ENCODE peak calls at places on chromosomes 11 and 22, in nine cellular contexts. U, A, L, Z, J, Q, E, N and M are unnamed samples. For H3K4me1 and H3K9me3, the result is how much of the 10 kb centered on the place peaks cover.

GRCh38 chr11:84558085-84558905 is 1068.8 kb downstream of the DLG2 start:
- DNase-seq in J (no peak), Q (no peak), U (peak), N (no peak), L (peak), A (peak), Z (no peak), E (no peak), M (no peak)

GRCh38 chr11:120029321-120029720 is 108.6 kb downstream of the TRIM29 start:
- DNase-seq in N (no peak), J (peak), E (no peak), A (no peak), L (no peak), Z (no peak), U (no peak), Q (no peak), M (no peak)

GRCh38 chr11:65021509-65021908 is 5.7 kb upstream of the SNX15 start:
- DNase-seq in Z (no peak), J (no peak), U (no peak), A (no peak), N (no peak), E (no peak), L (no peak), Q (no peak), M (no peak)

GRCh38 chr11:58742981-58743880 is 11.5 kb upstream of the GLYAT start:
- DNase-seq in E (no peak), A (no peak), N (no peak), Q (no peak), L (no peak), Z (no peak), U (no peak), J (no peak), M (no peak)

GRCh38 chr11:6156628-6157367 is 13.3 kb downstream of the OR52B2 start:
- DNase-seq in U (no peak), E (no peak), L (peak), Q (no peak), N (no peak), Z (no peak), J (no peak), A (no peak), M (no peak)

GRCh38 chr11:78050964-78051831 is 12.5 kb upstream of the THRSP start:
- DNase-seq in E (no peak), U (no peak), A (peak), Q (no peak), L (peak), J (no peak), Z (no peak), N (no peak), M (no peak)

GRCh38 chr22:19634576-19634975 is 79.7 kb upstream of the SEPTIN5 start:
- DNase-seq in Z (no peak), Q (no peak), A (no peak), J (no peak), E (no peak), N (no peak), L (no peak), U (peak), M (no peak)

GRCh38 chr22:45497746-45498145 is 4.9 kb upstream of the FBLN1 start:
- DNase-seq in A (peak), Z (no peak), U (no peak), E (no peak), N (no peak), L (no peak), J (no peak), Q (no peak), M (no peak)

GRCh38 chr22:47166446-47167016 is 404.1 kb downstream of the TBC1D22A start:
- DNase-seq in A (no peak), J (no peak), E (no peak), U (no peak), Q (peak), L (no peak), Z (peak), N (peak), M (no peak)

GRCh38 chr22:30333707-30334087 is 7.0 kb upstream of the TBC1D10A start:
- DNase-seq in U (no peak), Z (no peak), A (no peak), J (no peak), E (no peak), N (no peak), L (no peak), Q (no peak), M (no peak)

GRCh38 chr11:108199446-108200321 is 22.8 kb downstream of the NPAT start:
- DNase-seq in U (no peak), N (peak), A (peak), Z (no peak), Q (no peak), J (no peak), L (peak), E (peak), M (no peak)

GRCh38 chr11:60570970-60571369 is 55.8 kb downstream of the MS4A13 start:
- DNase-seq in N (no peak), J (no peak), Q (no peak), Z (no peak), U (no peak), A (no peak), E (no peak), L (no peak), M (no peak)

GRCh38 chr11:121466063-121466794 is 13.5 kb upstream of the SORL1-AS1 start:
- DNase-seq in A (peak), J (peak), Q (peak), N (peak), E (no peak), U (peak), L (peak), Z (peak), M (no peak)

GRCh38 chr22:41563051-41563711 is 2.4 kb downstream of the CSDC2 start:
- DNase-seq in J (no peak), Q (no peak), A (peak), N (no peak), E (no peak), U (no peak), L (peak), Z (no peak), M (no peak)

GRCh38 chr22:34437140-34437539 is 516.9 kb upstream of the LARGE1 start:
- DNase-seq in E (no peak), Z (no peak), N (no peak), U (no peak), Q (no peak), A (no peak), L (no peak), J (no peak), M (no peak)

GRCh38 chr22:29309332-29310064 is 3.0 kb downstream of the GAS2L1 start:
- DNase-seq in U (peak), E (no peak), Z (no peak), N (no peak), A (no peak), Q (no peak), J (no peak), L (peak), M (no peak)

GRCh38 chr11:129279326-129280026 is 87.4 kb upstream of the ARHGAP32 start:
- DNase-seq in A (peak), E (peak), Q (peak), U (peak), Z (peak), J (no peak), L (peak), N (peak), M (peak)

GRCh38 chr11:123137496-123138270 is 57.4 kb downstream of the CLMP start:
- DNase-seq in Z (peak), J (no peak), Q (peak), A (peak), L (peak), E (no peak), U (peak), N (peak), M (no peak)

GRCh38 chr11:91869751-91870150 is 354.9 kb upstream of the FAT3 start:
- DNase-seq in Q (no peak), L (no peak), A (peak), U (no peak), E (no peak), Z (no peak), N (no peak), J (no peak), M (no peak)

GRCh38 chr11:119885861-119886567 is 157.0 kb upstream of the NECTIN1 start:
- DNase-seq in N (no peak), U (no peak), L (no peak), A (no peak), Z (no peak), Q (no peak), E (no peak), J (no peak), M (no peak)

GRCh38 chr11:74672956-74673895 is 58.0 kb downstream of the CHRDL2 start:
- DNase-seq in U (peak), J (peak), Q (peak), A (peak), E (no peak), N (peak), L (peak), Z (no peak), M (no peak)

GRCh38 chr22:38523479-38523878 is 17.4 kb upstream of the DDX17 start:
- DNase-seq in L (no peak), Z (no peak), N (no peak), Q (no peak), A (no peak), J (no peak), E (no peak), U (no peak), M (no peak)

GRCh38 chr11:133930767-133931448 is 25.9 kb downstream of the IGSF9B start:
- DNase-seq in U (no peak), E (no peak), Q (no peak), J (no peak), Z (no peak), L (peak), N (no peak), A (no peak), M (no peak)

GRCh38 chr11:128052912-128053641 is 534.3 kb downstream of the ETS1 start:
- DNase-seq in Z (no peak), N (no peak), A (peak), Q (no peak), L (peak), U (peak), J (no peak), E (no peak), M (no peak)

GRCh38 chr11:20162824-20163777 is 2.8 kb upstream of the DBX1 start:
- DNase-seq in J (no peak), Q (no peak), N (no peak), U (peak), Z (no peak), A (peak), L (peak), E (no peak), M (peak)

GRCh38 chr11:104462346-104462745 is 298.4 kb upstream of the PDGFD start:
- DNase-seq in L (peak), J (no peak), A (peak), E (no peak), Z (no peak), U (no peak), N (no peak), Q (no peak), M (no peak)

GRCh38 chr11:130115218-130115617 is 44.4 kb upstream of the ST14 start:
- DNase-seq in E (no peak), J (no peak), N (no peak), U (no peak), Q (no peak), A (peak), Z (no peak), L (peak), M (no peak)

GRCh38 chr11:12674936-12675696 is 895 bp downstream of the TEAD1 start:
- DNase-seq in Q (peak), N (no peak), L (peak), J (no peak), U (peak), A (peak), Z (peak), E (no peak), M (peak)

GRCh38 chr11:130478881-130479280 is 30.4 kb downstream of the ADAMTS15 start:
- DNase-seq in Q (peak), E (no peak), J (no peak), A (no peak), U (peak), N (no peak), L (peak), Z (no peak), M (no peak)

GRCh38 chr11:19345519-19345847 is 104.7 kb upstream of the E2F8 start:
- DNase-seq in U (peak), A (no peak), N (no peak), L (peak), Q (peak), Z (no peak), E (no peak), J (no peak), M (no peak)

GRCh38 chr11:5059527-5059926 is at the start of gene OR52E2:
- DNase-seq in Z (no peak), N (no peak), J (no peak), E (no peak), A (no peak), L (no peak), Q (no peak), U (no peak), M (no peak)

GRCh38 chr11:78319453-78319955 is 98.1 kb downstream of the GAB2 start:
- DNase-seq in J (no peak), Q (no peak), U (peak), A (peak), E (no peak), N (no peak), Z (no peak), L (peak), M (no peak)

GRCh38 chr11:67267188-67268035 is 1.1 kb downstream of the GRK2 start:
- DNase-seq in J (no peak), E (no peak), L (no peak), U (peak), Z (peak), Q (peak), N (peak), A (no peak), M (peak)
- H3K4me1 ChIP-seq in J (half or more), E (half or more), L (under half), U (under half), Z (half or more), Q (half or more), N (half or more), A (under half), M (half or more)

GRCh38 chr11:16266021-16266420 is 90.3 kb downstream of the SOX6 start:
- DNase-seq in A (no peak), U (no peak), J (no peak), E (no peak), Q (no peak), L (no peak), Z (no peak), N (no peak), M (no peak)
- H3K27ac ChIP-seq in A (no peak), U (no peak), J (no peak), E (no peak), Q (no peak), L (no peak), Z (no peak), N (no peak), M (no peak)

GRCh38 chr11:97471480-97471879 is 1081.7 kb downstream of the JRKL start:
- DNase-seq in J (no peak), N (no peak), E (no peak), Z (no peak), A (no peak), L (no peak), U (no peak), Q (no peak), M (no peak)
- H3K9me3 ChIP-seq in J (under half), N (under half), E (under half), Z (under half), A (under half), L (under half), U (under half), Q (under half), M (under half)

DNA sequence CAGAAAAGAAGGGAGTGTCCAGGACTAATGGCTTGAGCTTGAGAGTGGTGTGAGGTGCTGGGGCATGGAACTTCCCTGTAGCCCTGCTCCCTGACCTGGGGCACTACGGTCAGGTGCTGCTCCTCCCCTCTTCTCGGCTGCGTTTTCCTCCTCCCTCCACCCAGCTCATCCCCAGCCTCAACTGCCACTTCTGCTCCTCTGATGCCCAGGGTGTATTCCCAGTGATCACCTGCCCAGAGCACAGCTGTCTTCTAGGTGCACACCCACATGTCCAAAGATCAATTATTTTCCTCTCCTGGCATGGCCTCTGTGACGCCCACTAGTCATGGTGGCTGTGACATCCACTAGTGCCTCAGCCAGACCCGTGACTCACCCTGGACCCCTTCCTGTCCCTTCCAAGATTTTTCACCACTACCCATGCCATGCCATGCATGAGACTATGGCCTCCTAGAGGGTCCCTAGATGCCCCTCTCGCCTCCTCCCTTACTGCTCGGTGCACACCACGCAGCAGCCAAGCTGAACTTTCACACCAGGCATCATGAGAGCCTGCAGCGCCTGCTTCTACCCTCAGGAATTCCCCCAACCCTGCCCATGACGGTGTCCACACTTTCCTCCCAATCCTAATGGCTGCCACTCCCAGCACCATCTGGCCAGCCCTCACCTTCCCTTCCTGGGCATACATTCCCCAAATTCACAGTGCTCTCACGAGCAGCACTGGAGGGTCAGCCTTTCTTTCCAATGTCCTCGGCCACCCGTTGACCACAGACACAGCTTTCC is 1.9 kb downstream of the P2RX6 start:
- DNase-seq in A (no peak), Z (no peak), N (no peak), J (no peak), L (no peak), U (peak), Q (peak), E (no peak), M (no peak)
- H3K4me1 ChIP-seq in A (under half), Z (under half), N (under half), J (under half), L (under half), U (under half), Q (under half), E (under half), M (under half)

GRCh38 chr11:69562302-69562701 is 78.7 kb upstream of the CCND1 start:
- DNase-seq in U (no peak), E (no peak), Q (no peak), N (no peak), J (no peak), L (no peak), Z (no peak), A (no peak), M (no peak)

GRCh38 chr11:69560141-69560790 is 78.8 kb downstream of the LINC01488 start:
- DNase-seq in E (no peak), L (peak), A (no peak), Q (no peak), Z (no peak), U (no peak), J (no peak), N (no peak), M (no peak)

GRCh38 chr11:69563946-69564780 is 76.8 kb upstream of the CCND1 start:
- DNase-seq in A (no peak), E (no peak), Z (peak), J (no peak), Q (no peak), N (no peak), L (peak), U (no peak), M (no peak)

GRCh38 chr11:69563306-69563705 is 77.7 kb upstream of the CCND1 start:
- DNase-seq in L (no peak), N (no peak), Q (no peak), A (no peak), Z (peak), J (no peak), U (no peak), E (no peak), M (no peak)

DNA sequence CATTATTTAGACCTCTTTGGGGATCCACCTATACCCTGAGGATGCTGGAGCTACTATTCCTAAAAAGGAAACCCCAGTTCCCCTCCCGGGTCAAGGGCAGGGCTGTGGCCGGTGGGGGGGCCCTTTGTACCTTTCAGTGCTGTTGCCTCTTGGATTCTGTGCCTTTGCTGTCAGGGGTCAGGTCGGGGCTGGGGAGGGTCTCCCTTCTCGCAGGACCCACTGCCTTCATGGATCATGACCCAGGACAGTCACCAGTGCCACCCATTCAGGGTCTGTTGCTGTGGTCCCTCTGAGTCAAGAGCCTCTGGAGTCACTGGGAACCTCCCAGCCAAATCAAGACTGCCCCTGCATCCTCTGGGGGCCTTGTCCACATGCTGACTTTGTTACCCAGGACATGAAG is 78.1 kb upstream of the CCND1 start:
- DNase-seq in U (no peak), L (no peak), E (no peak), Z (peak), J (no peak), A (no peak), Q (no peak), N (no peak), M (no peak)
- H3K27ac ChIP-seq in U (no peak), L (no peak), E (no peak), Z (no peak), J (no peak), A (no peak), Q (no peak), N (no peak), M (no peak)

GRCh38 chr22:48697223-48697622 is 1130.5 kb downstream of the BRD1 start:
- DNase-seq in Z (no peak), U (no peak), A (no peak), J (no peak), E (no peak), Q (no peak), L (no peak), N (no peak), M (no peak)
- H3K9me3 ChIP-seq in Z (under half), U (under half), A (under half), J (under half), E (under half), Q (under half), L (under half), N (under half), M (under half)

GRCh38 chr11:73312036-73312435 is 4.0 kb downstream of the ARHGEF17 start:
- DNase-seq in N (no peak), E (no peak), Z (no peak), A (no peak), U (no peak), Q (peak), J (no peak), L (no peak), M (no peak)
- H3K4me1 ChIP-seq in N (under half), E (under half), Z (half or more), A (under half), U (half or more), Q (under half), J (half or more), L (half or more), M (under half)

GRCh38 chr11:13702071-13702470 is 33.6 kb downstream of the FAR1 start:
- DNase-seq in A (no peak), N (no peak), J (no peak), Z (no peak), L (no peak), U (no peak), E (no peak), Q (no peak), M (no peak)
- H3K27ac ChIP-seq in A (no peak), N (no peak), J (no peak), Z (no peak), L (no peak), U (no peak), E (no peak), Q (no peak), M (no peak)

DNA sequence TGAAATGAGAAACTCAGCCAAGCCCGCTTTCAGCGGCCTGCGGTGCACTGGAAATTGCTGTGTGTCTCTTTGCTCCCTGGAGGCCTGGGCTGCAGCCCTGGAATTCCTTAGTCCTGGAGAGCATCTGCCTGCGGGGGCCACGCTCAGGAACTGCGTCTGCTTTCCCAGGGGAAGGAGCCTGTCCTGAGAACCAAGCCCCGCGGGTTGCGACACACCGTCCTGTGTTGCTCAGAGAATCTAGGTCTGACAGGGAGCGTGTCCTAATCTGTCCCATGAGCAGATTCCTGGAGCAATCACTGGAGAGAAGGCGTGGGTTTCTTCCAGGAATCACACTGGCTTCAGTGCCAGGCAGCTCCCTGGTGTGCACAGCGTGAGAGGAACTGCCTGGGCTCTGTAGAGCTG is 708.1 kb downstream of the BRD1 start:
- DNase-seq in N (no peak), L (no peak), A (no peak), E (no peak), U (no peak), J (no peak), Q (peak), Z (no peak), M (no peak)
- H3K9me3 ChIP-seq in N (under half), L (under half), A (under half), E (under half), U (under half), J (under half), Q (under half), Z (under half), M (under half)

GRCh38 chr11:1862588-1863351 is 9.9 kb downstream of the LSP1 start:
- DNase-seq in Q (peak), E (no peak), N (no peak), Z (no peak), A (no peak), U (no peak), J (no peak), L (peak), M (no peak)
- H3K4me1 ChIP-seq in Q (under half), E (under half), N (under half), Z (under half), A (under half), U (under half), J (under half), L (under half), M (half or more)